ENCODE peak calls at places on chromosomes 5 and 9, in four cellular contexts. G is AG04449, V is memory B cell, H is putamen. R is an unnamed sample.
A peak's percentile ranks its signal among the peaks of the same experiment; 100 is the strongest.

GRCh38 chr9:22337261-22337660 is 109.4 kb upstream of the DMRTA1 start:
- DNase-seq in G (no peak), V (no peak), H (no peak), R (no peak)

GRCh38 chr5:134174841-134175839 is 1.6 kb downstream of the SKP1 start:
- DNase-seq in G (no peak), V (no peak), H (no peak), R (no peak)

GRCh38 chr5:1346627-1347440 is 1.9 kb upstream of the CLPTM1L start:
- DNase-seq in G (no peak), V (no peak), H (no peak), R (no peak)

GRCh38 chr5:110087829-110088228 is 398.1 kb downstream of the MAN2A1 start:
- DNase-seq in G (no peak), V (no peak), H (no peak), R (no peak)

GRCh38 chr5:71836547-71837112 is 117.6 kb downstream of the CARTPT start:
- DNase-seq in G (no peak), V (no peak), H (no peak), R (no peak)

GRCh38 chr5:172902497-172903472 is 56.4 kb upstream of the RPL26L1 start:
- DNase-seq in G (peak; percentile 99), V (no peak), H (no peak), R (no peak)

GRCh38 chr5:96198673-96199072 is 234.4 kb downstream of the PCSK1 start:
- DNase-seq in G (no peak), V (no peak), H (no peak), R (no peak)

GRCh38 chr5:158967566-158967965 is 132.2 kb downstream of the EBF1 start:
- DNase-seq in G (no peak), V (no peak), H (no peak), R (no peak)

GRCh38 chr5:154475613-154476342 is 2.2 kb downstream of the HAND1 start:
- DNase-seq in G (no peak), V (no peak), H (no peak), R (no peak)

GRCh38 chr9:93244510-93245436 is 60.8 kb downstream of the WNK2 start:
- DNase-seq in G (no peak), V (no peak), H (no peak), R (no peak)

GRCh38 chr9:35914307-35914807 is 5.1 kb downstream of the SPAAR start:
- DNase-seq in G (no peak), V (no peak), H (no peak), R (no peak)

GRCh38 chr9:125494555-125494920 is 212.5 kb downstream of the MAPKAP1 start:
- DNase-seq in G (peak; percentile 40), V (no peak), H (no peak), R (no peak)

GRCh38 chr5:157167219-157167621 is 1.2 kb upstream of the GARIN3 start:
- DNase-seq in G (peak; percentile 80), V (no peak), H (no peak), R (no peak)

GRCh38 chr9:114119242-114120191 is 20.4 kb upstream of the KIF12 start:
- DNase-seq in G (no peak), V (no peak), H (no peak), R (no peak)

GRCh38 chr5:6732634-6733410 is 19.6 kb downstream of the TENT4A start:
- DNase-seq in G (no peak), V (no peak), H (no peak), R (no peak)

GRCh38 chr5:126641387-126641786 is 40.6 kb downstream of the PHAX start:
- DNase-seq in G (no peak), V (no peak), H (no peak), R (no peak)

GRCh38 chr5:172005708-172006377 is 595 bp downstream of the FBXW11 start:
- DNase-seq in G (no peak), V (peak; percentile 9), H (peak; percentile 27), R (no peak)

GRCh38 chr9:128244443-128245226 is 31.2 kb downstream of the GOLGA2 start:
- DNase-seq in G (peak; percentile 42), V (no peak), H (no peak), R (no peak)

GRCh38 chr5:119743927-119744326 is 114.6 kb downstream of the FAM170A start:
- DNase-seq in G (no peak), V (peak; percentile 9), H (peak; percentile 46), R (no peak)

GRCh38 chr5:96868603-96869371 is 7.5 kb upstream of the ERAP2 start:
- DNase-seq in G (peak; percentile 42), V (peak; percentile 51), H (peak; percentile 42), R (no peak)

GRCh38 chr5:171595801-171596231 is 176.4 kb downstream of the FGF18 start:
- DNase-seq in G (no peak), V (no peak), H (no peak), R (no peak)

GRCh38 chr5:158233735-158234322 is 374.9 kb upstream of the CLINT1 start:
- DNase-seq in G (no peak), V (no peak), H (no peak), R (no peak)

GRCh38 chr5:110345623-110346022 is 380.8 kb downstream of the TMEM232 start:
- DNase-seq in G (no peak), V (no peak), H (no peak), R (no peak)

GRCh38 chr5:180611140-180611850 is 20.0 kb upstream of the SCGB3A1 start:
- DNase-seq in G (no peak), V (no peak), H (no peak), R (no peak)

GRCh38 chr9:77183581-77183980 is 6.2 kb downstream of the VPS13A start:
- DNase-seq in G (no peak), V (no peak), H (no peak), R (no peak)

GRCh38 chr9:33446507-33447403 is 638 bp downstream of the AQP3 start:
- DNase-seq in G (no peak), V (no peak), H (no peak), R (peak; percentile 64)

GRCh38 chr5:143729334-143729946 is 82.5 kb upstream of the HMHB1 start:
- DNase-seq in G (no peak), V (no peak), H (no peak), R (no peak)

GRCh38 chr5:76041863-76042262 is 41.3 kb upstream of the SV2C start:
- DNase-seq in G (no peak), V (no peak), H (no peak), R (no peak)

GRCh38 chr5:78295035-78295961 is 800 bp upstream of the AP3B1 start:
- DNase-seq in G (no peak), V (peak; percentile 29), H (no peak), R (peak; percentile 6)

GRCh38 chr9:82675605-82676004 is 387.3 kb downstream of the RASEF start:
- DNase-seq in G (no peak), V (no peak), H (no peak), R (no peak)

GRCh38 chr9:132670816-132671371 is 630 bp downstream of the GTF3C4 start:
- DNase-seq in G (no peak), V (peak; percentile 65), H (no peak), R (peak; percentile 27)

GRCh38 chr5:116740771-116741170 is 166.1 kb upstream of the SEMA6A start:
- DNase-seq in G (no peak), V (no peak), H (no peak), R (no peak)

GRCh38 chr5:127409923-127410675 is 107.3 kb upstream of the PRRC1 start:
- DNase-seq in G (no peak), V (no peak), H (no peak), R (no peak)

GRCh38 chr5:126969548-126969947 is 60.8 kb downstream of the MARCHF3 start:
- DNase-seq in G (no peak), V (no peak), H (no peak), R (no peak)

GRCh38 chr5:127320032-127320945 is 29.7 kb downstream of the MEGF10 start:
- DNase-seq in G (no peak), V (no peak), H (no peak), R (no peak)

GRCh38 chr5:159640921-159641320 is 275.4 kb upstream of the ADRA1B start:
- DNase-seq in G (no peak), V (no peak), H (no peak), R (no peak)

GRCh38 chr5:171205375-171205774 is 103.7 kb upstream of the TLX3 start:
- DNase-seq in G (no peak), V (no peak), H (no peak), R (no peak)

GRCh38 chr5:109563189-109563588 is 126.5 kb upstream of the MAN2A1 start:
- DNase-seq in G (no peak), V (no peak), H (no peak), R (no peak)

GRCh38 chr9:127838375-127839078 is 15.9 kb downstream of the ENG start:
- DNase-seq in G (peak; percentile 40), V (no peak), H (no peak), R (no peak)

GRCh38 chr9:22204240-22204639 is 195.1 kb upstream of the CDKN2B start:
- DNase-seq in G (no peak), V (no peak), H (no peak), R (no peak)